ENCODE peak calls at places on chromosomes 5 and 9, in eight cellular contexts. O is fibroblast of lung, Y is adipocyte, N is mammary epithelial cell, S is colonic mucosa, W is PC-3, I is GM23248, B is IMR-90. K is an unnamed sample.

GRCh38 chr9:71783120-71783523 is 14.8 kb upstream of the CEMIP2 start:
- DNase-seq in W (peak; percentile 65), N (peak; percentile 88), O (no peak), Y (no peak), S (peak; percentile 37), I (no peak), B (peak; percentile 19), K (peak; percentile 94)

GRCh38 chr9:127557998-127558546 is 54.0 kb upstream of the STXBP1 start:
- DNase-seq in I (no peak), W (no peak), N (no peak), S (no peak), B (no peak), Y (peak; percentile 80), O (no peak), K (no peak)

GRCh38 chr5:56711191-56711590 is 104.2 kb upstream of the MAP3K1 start:
- DNase-seq in N (peak; percentile 51), B (peak; percentile 47), I (peak; percentile 66), Y (peak; percentile 65), W (peak; percentile 16), S (no peak), O (peak; percentile 78), K (peak; percentile 65)

GRCh38 chr5:59712836-59713487 is 180.6 kb downstream of the PDE4D start:
- DNase-seq in I (no peak), W (no peak), B (no peak), Y (no peak), O (peak; percentile 37), S (no peak), N (no peak), K (no peak)

GRCh38 chr5:126998201-126998631 is 32.1 kb downstream of the MARCHF3 start:
- DNase-seq in N (no peak), I (peak; percentile 41), Y (peak; percentile 9), S (no peak), B (peak; percentile 63), O (peak; percentile 57), W (no peak), K (no peak)

GRCh38 chr5:167964529-167964928 is 326.9 kb upstream of the WWC1 start:
- DNase-seq in W (no peak), S (no peak), O (no peak), I (peak; percentile 34), N (no peak), B (no peak), Y (no peak), K (no peak)

GRCh38 chr5:67992919-67993318 is 222.6 kb upstream of the PIK3R1 start:
- DNase-seq in I (peak; percentile 71), S (no peak), Y (peak; percentile 51), B (peak; percentile 33), N (peak; percentile 32), O (peak; percentile 56), W (no peak), K (no peak)

GRCh38 chr5:172496671-172497371 is 42.5 kb upstream of the SH3PXD2B start:
- DNase-seq in N (no peak), I (peak; percentile 52), O (peak; percentile 74), Y (peak; percentile 33), W (no peak), S (peak; percentile 19), B (no peak), K (no peak)

GRCh38 chr5:1461396-1461795 is 16.2 kb upstream of the SLC6A3 start:
- DNase-seq in S (no peak), Y (no peak), I (no peak), W (no peak), B (no peak), O (no peak), N (no peak), K (no peak)

GRCh38 chr5:144156767-144157171 is 13.7 kb downstream of the YIPF5 start:
- DNase-seq in B (peak; percentile 53), S (no peak), N (no peak), Y (peak; percentile 32), I (peak; percentile 46), O (peak; percentile 33), W (no peak), K (no peak)

GRCh38 chr9:101736723-101737122 is 1.7 kb downstream of the GRIN3A start:
- DNase-seq in O (no peak), B (no peak), S (no peak), W (peak; percentile 13), Y (no peak), I (peak; percentile 34), N (peak; percentile 9), K (no peak)

GRCh38 chr5:114237766-114238165 is 124.1 kb upstream of the KCNN2 start:
- DNase-seq in N (peak; percentile 41), S (no peak), Y (no peak), O (peak; percentile 93), B (peak; percentile 99), W (peak; percentile 27), I (peak; percentile 0), K (no peak)

GRCh38 chr5:118553662-118554061 is 434.7 kb downstream of the DTWD2 start:
- DNase-seq in Y (peak; percentile 96), S (no peak), O (peak; percentile 90), I (peak; percentile 99), B (peak; percentile 12), N (peak; percentile 70), W (peak; percentile 2), K (peak; percentile 9)

GRCh38 chr5:32283539-32284377 is 29.0 kb downstream of the MTMR12 start:
- DNase-seq in O (peak; percentile 85), I (peak; percentile 85), S (no peak), N (peak; percentile 75), W (peak; percentile 28), B (peak; percentile 68), Y (no peak), K (peak; percentile 16)

DNA sequence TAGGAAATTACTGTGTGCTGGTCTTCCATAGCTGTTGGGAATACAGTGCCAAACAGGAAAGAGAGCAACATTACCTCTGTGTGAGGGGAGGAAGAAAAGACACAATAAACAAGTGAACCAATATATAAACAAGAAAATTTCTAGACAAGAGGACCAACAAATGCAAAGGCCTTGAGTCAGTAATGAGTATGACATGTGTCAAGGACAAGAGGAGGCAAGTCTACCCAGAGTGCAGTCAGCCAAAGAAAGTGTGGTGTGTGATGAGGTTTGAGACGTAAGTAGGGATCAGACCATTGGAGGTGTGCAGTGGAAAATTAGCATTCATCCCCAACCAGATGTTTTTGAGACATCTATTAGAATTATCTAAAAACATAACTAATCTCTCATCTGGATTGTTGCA is 69.5 kb upstream of the CDH6 start:
- DNase-seq in S (no peak), W (no peak), Y (no peak), O (peak; percentile 29), I (no peak), N (no peak), B (no peak), K (no peak)
- H3K9ac ChIP-seq in S (no peak overlapping the region), W (no peak overlapping the region), Y (no peak overlapping the region), O (no peak overlapping the region), I (no peak overlapping the region), N (no peak overlapping the region), B (no peak overlapping the region), K (no peak overlapping the region)

GRCh38 chr5:135386886-135387628 is 12.0 kb downstream of the MACROH2A1 start:
- DNase-seq in N (peak; percentile 91), Y (peak; percentile 95), O (peak; percentile 92), B (peak; percentile 94), I (peak; percentile 98), W (peak; percentile 87), S (peak; percentile 82), K (peak; percentile 72)
- H3K9ac ChIP-seq in N (peak overlapping the region; percentile 38), Y (peak overlapping the region; percentile 3), O (no peak overlapping the region), B (no peak overlapping the region), I (peak overlapping the region; percentile 47), W (no peak overlapping the region), S (no peak overlapping the region), K (no peak overlapping the region)

DNA sequence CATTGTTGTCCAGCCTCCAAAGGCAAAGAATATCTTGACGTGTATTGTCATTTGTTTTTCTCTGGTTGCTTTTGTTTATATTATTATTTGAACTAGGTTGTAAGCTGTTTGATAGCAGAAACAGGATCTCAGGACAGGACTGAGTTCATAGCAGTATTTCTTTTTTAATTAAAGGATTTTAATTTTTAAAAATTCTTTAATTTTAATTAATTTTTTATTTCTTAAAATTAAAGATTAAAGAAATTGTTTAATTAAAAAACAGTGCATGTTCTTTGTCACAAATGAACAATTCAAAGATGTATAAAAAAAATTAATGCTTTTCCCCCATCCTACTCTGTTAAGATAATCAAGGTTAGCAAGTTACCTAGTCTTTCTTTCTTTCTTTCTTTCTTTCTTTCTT is 69.2 kb upstream of the PCSK1 start:
- DNase-seq in S (no peak), O (no peak), Y (no peak), B (no peak), I (no peak), N (no peak), W (no peak), K (no peak)
- H3K9ac ChIP-seq in S (no peak overlapping the region), O (no peak overlapping the region), Y (no peak overlapping the region), B (no peak overlapping the region), I (no peak overlapping the region), N (no peak overlapping the region), W (no peak overlapping the region), K (no peak overlapping the region)

GRCh38 chr9:100442072-100442471 is 15.1 kb downstream of the MSANTD3 start:
- DNase-seq in I (no peak), O (no peak), N (no peak), S (no peak), B (no peak), Y (no peak), W (no peak), K (no peak)

GRCh38 chr9:100432736-100433135 is 5.8 kb downstream of the MSANTD3 start:
- DNase-seq in W (no peak), O (no peak), S (no peak), Y (no peak), I (no peak), B (no peak), N (no peak), K (no peak)

GRCh38 chr9:100440071-100440470 is 13.1 kb downstream of the MSANTD3 start:
- DNase-seq in B (peak; percentile 76), W (no peak), O (peak; percentile 64), S (no peak), I (peak; percentile 52), Y (peak; percentile 64), N (peak; percentile 10), K (peak; percentile 99)

GRCh38 chr9:100436566-100436965 is 9.6 kb downstream of the MSANTD3 start:
- DNase-seq in Y (no peak), I (no peak), S (no peak), W (no peak), N (no peak), O (no peak), B (no peak), K (no peak)

DNA sequence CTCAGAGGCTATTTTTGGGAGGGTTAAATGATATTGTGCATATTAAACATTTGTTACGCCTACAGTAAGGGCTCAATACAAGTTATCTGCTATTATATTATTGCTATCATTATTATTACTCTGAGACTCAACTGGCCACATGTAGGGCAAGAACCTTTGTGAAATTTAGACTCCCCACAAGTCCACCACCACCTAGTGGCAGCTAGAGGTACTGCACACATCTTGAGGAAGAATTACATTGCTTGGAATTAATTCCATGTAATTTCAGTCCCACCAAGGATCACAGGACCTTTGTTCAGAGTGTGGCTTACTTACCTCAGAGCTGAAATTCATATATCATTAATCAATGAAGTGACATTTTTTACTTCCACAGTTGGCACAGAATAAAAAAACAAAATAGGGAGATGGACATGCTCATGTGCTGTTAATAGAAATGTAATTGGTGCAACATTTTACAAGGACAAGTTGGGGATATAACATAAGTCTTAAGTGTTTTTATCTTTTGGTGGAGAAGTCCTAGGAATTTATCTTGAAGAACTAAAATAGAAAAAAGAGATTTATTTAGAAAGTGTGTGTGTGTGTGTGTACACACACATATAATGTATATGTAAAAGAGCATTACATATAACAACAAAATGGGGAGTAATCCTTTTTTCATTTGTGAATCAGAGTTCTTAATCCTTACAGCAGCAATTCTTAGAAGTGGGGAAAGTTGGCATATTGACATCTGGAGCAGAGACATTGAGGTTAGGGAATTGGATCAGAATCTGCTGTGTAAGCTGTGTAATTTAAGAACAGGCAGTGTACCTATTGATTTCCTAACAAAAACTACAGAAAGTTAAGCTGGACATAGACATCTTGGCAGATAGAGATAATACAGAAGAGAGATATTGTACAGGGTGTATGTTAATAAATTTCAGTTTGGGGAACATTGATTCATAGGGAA is 11.2 kb downstream of the MSANTD3 start:
- DNase-seq in W (peak; percentile 85), I (peak; percentile 71), S (peak; percentile 84), N (peak; percentile 62), B (peak; percentile 78), O (peak; percentile 67), Y (peak; percentile 93), K (peak; percentile 73)
- H3K9ac ChIP-seq in W (no peak overlapping the region), I (no peak overlapping the region), S (no peak overlapping the region), N (no peak overlapping the region), B (no peak overlapping the region), O (no peak overlapping the region), Y (peak overlapping the region; percentile 8), K (no peak overlapping the region)